ENCODE peak calls at places on chromosomes 5 and 9, in five cellular contexts. L, Q, V, B and A are unnamed samples.

GRCh38 chr9:101999441-101999840 is 261.0 kb upstream of the GRIN3A start:
- DNase-seq in L (no peak), Q (peak; percentile 3), V (no peak), B (no peak), A (no peak)

GRCh38 chr5:104355350-104355749 is 792.8 kb upstream of the NUDT12 start:
- DNase-seq in V (no peak), B (no peak), Q (peak; percentile 24), L (no peak), A (no peak)

GRCh38 chr9:124045076-124045829 is 33.7 kb downstream of the LHX2 start:
- DNase-seq in V (no peak), Q (peak; percentile 62), B (no peak), L (no peak), A (no peak)

GRCh38 chr5:122844136-122844915 is 1.1 kb upstream of the SNX24 start:
- DNase-seq in Q (peak; percentile 6), B (no peak), L (no peak), V (no peak), A (no peak)

GRCh38 chr5:154298060-154298459 is 107.5 kb downstream of the GALNT10 start:
- DNase-seq in Q (no peak), L (no peak), V (no peak), B (no peak), A (no peak)

GRCh38 chr5:64339776-64340175 is 166.0 kb upstream of the RGS7BP start:
- DNase-seq in V (no peak), Q (no peak), B (no peak), L (no peak), A (no peak)

GRCh38 chr9:34037626-34038025 is 11.1 kb downstream of the UBAP2 start:
- DNase-seq in L (no peak), B (no peak), Q (no peak), V (no peak), A (no peak)

GRCh38 chr5:142151436-142152382 is 43.1 kb downstream of the NDFIP1 start:
- DNase-seq in V (peak; percentile 41), Q (peak; percentile 66), L (peak; percentile 37), B (no peak), A (peak; percentile 61)

GRCh38 chr9:95017661-95018060 is 291.2 kb downstream of the AOPEP start:
- DNase-seq in B (no peak), Q (no peak), V (no peak), L (no peak), A (no peak)

GRCh38 chr9:91758491-91758981 is 191.5 kb downstream of the ROR2 start:
- DNase-seq in L (peak; percentile 57), V (no peak), B (no peak), Q (peak; percentile 80), A (no peak)

GRCh38 chr9:137453643-137454081 is 5.5 kb downstream of the NSMF start:
- DNase-seq in L (peak; percentile 43), V (no peak), Q (peak; percentile 97), B (no peak), A (no peak)

GRCh38 chr9:94656190-94656589 is 16.9 kb upstream of the FBP1 start:
- DNase-seq in V (no peak), B (no peak), L (no peak), Q (peak; percentile 72), A (no peak)

GRCh38 chr5:65803699-65804426 is 81.9 kb downstream of the NLN start:
- DNase-seq in Q (no peak), L (no peak), V (no peak), B (no peak), A (no peak)

GRCh38 chr5:69492391-69493234 is at the start of gene OCLN:
- DNase-seq in Q (peak; percentile 94), L (peak; percentile 87), B (no peak), V (no peak), A (no peak)

GRCh38 chr5:66945389-66946349 is 250.9 kb downstream of the CD180 start:
- DNase-seq in V (no peak), Q (no peak), L (no peak), B (no peak), A (no peak)

GRCh38 chr5:19928556-19929421 is 59.2 kb downstream of the CDH18 start:
- DNase-seq in V (peak; percentile 29), B (no peak), L (peak; percentile 3), Q (no peak), A (peak; percentile 44)

GRCh38 chr5:149452007-149452664 is 73.0 kb upstream of the IL17B start:
- DNase-seq in B (no peak), Q (peak; percentile 57), V (no peak), L (no peak), A (peak; percentile 59)

GRCh38 chr5:171571663-171572062 is 152.2 kb downstream of the FGF18 start:
- DNase-seq in V (no peak), L (no peak), B (no peak), Q (no peak), A (peak; percentile 60)

GRCh38 chr5:115626444-115626823 is 598 bp upstream of the TMED7 start:
- DNase-seq in V (no peak), L (no peak), B (no peak), Q (no peak), A (no peak)

GRCh38 chr5:95087819-95088317 is 197.0 kb downstream of the MCTP1 start:
- DNase-seq in B (no peak), L (no peak), V (no peak), Q (no peak), A (no peak)

GRCh38 chr9:126326228-126327015 is at the start of gene MVB12B:
- DNase-seq in L (peak; percentile 58), Q (peak; percentile 86), V (no peak), B (peak; percentile 72), A (no peak)

GRCh38 chr9:1890806-1891205 is 124.3 kb upstream of the SMARCA2 start:
- DNase-seq in L (no peak), V (no peak), Q (no peak), B (no peak), A (no peak)

GRCh38 chr9:115115117-115115880 is 2.7 kb downstream of the TNC start:
- DNase-seq in Q (no peak), B (no peak), L (no peak), V (no peak), A (peak; percentile 24)

GRCh38 chr5:59042201-59042600 is 459.3 kb downstream of the RAB3C start:
- DNase-seq in Q (no peak), L (no peak), B (no peak), V (no peak), A (no peak)

GRCh38 chr9:37976714-37977477 is 73.0 kb upstream of the SLC25A51 start:
- DNase-seq in V (peak; percentile 85), B (no peak), L (no peak), Q (no peak), A (no peak)

GRCh38 chr5:96096724-96097123 is 135.1 kb upstream of the ELL2 start:
- DNase-seq in L (no peak), B (no peak), V (no peak), Q (no peak), A (no peak)

GRCh38 chr9:70588381-70588780 is 173.9 kb upstream of the KLF9 start:
- DNase-seq in B (no peak), L (no peak), Q (no peak), V (no peak), A (no peak)

GRCh38 chr9:88950341-88951141 is 40.7 kb upstream of the S1PR3 start:
- DNase-seq in B (no peak), L (peak; percentile 28), V (no peak), Q (peak; percentile 22), A (no peak)

GRCh38 chr9:137724114-137724445 is 105.3 kb downstream of the EHMT1 start:
- DNase-seq in L (no peak), B (no peak), V (no peak), Q (peak; percentile 59), A (no peak)

GRCh38 chr5:14131855-14132503 is 11.2 kb upstream of the TRIO start:
- DNase-seq in L (no peak), Q (no peak), B (no peak), V (no peak), A (no peak)

DNA sequence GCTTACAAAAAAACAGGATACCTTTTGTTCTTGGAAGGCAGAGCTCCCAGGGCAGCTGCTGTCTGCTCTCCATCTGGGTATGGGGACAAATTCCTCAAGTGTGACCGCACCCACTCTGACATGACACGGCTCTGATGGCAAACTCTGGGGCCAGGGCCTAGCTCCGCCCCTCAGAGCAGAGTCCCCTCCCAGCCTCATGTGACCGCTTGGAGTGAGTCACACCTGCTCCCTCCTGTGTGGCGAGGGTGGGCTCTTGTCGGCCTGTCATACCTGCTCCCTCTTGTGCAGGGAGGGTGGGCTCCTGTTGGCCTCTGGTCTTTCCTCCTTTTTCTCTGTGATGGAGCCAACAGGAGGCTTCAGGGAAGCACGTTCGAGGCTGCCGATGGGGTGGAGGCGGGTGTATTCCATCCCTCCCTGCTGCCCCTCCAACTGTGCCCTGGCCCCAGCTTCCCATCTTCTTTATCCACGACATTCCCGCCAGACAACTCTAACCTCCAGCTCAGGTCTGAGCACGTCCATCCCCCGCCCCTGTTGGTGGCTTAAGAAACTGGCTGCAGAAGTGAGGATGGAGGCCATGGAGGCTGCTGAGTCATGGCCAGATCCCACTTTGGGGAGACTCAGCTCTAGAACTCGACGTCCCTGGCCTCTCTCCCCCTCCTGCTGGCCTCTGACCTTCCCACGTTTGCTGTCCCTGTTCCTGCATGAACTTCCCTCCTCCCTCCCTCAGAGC is 65.3 kb downstream of the OLFM1 start:
- DNase-seq in B (no peak), L (peak; percentile 39), V (no peak), Q (peak; percentile 46), A (no peak)
- H3K4me3 ChIP-seq in B (no peak overlapping the region), L (no peak overlapping the region), V (no peak overlapping the region), Q (no peak overlapping the region), A (no peak overlapping the region)

GRCh38 chr5:175803254-175803653 is 68.1 kb upstream of the CPLX2 start:
- DNase-seq in Q (no peak), V (no peak), B (no peak), L (no peak), A (no peak)

GRCh38 chr5:175798626-175799025 is 72.8 kb upstream of the CPLX2 start:
- DNase-seq in B (no peak), V (no peak), Q (no peak), L (no peak), A (no peak)

GRCh38 chr5:175802361-175802760 is 69.0 kb upstream of the CPLX2 start:
- DNase-seq in Q (no peak), V (no peak), B (no peak), L (no peak), A (no peak)

GRCh38 chr5:175797521-175798038 is 73.8 kb upstream of the CPLX2 start:
- DNase-seq in L (no peak), Q (peak; percentile 67), V (no peak), B (no peak), A (no peak)

GRCh38 chr5:175800656-175801081 is 70.7 kb upstream of the CPLX2 start:
- DNase-seq in B (no peak), Q (no peak), L (no peak), V (no peak), A (no peak)
- TF ChIP-seq CTCF in B (no peak), Q (no peak), L (no peak), V (no peak), A (no peak)

GRCh38 chr5:87079219-87079618 is 188.5 kb upstream of the RASA1 start:
- DNase-seq in B (no peak), L (no peak), V (no peak), Q (no peak), A (no peak)

GRCh38 chr5:87076931-87077330 is 190.8 kb upstream of the RASA1 start:
- DNase-seq in L (no peak), Q (no peak), B (no peak), V (no peak), A (no peak)

GRCh38 chr5:87076411-87076810 is 191.3 kb upstream of the RASA1 start:
- DNase-seq in V (no peak), Q (no peak), B (no peak), L (no peak), A (no peak)

GRCh38 chr5:87081511-87082372 is 185.9 kb upstream of the RASA1 start:
- DNase-seq in B (no peak), Q (no peak), L (no peak), V (no peak), A (no peak)
- H3K4me3 ChIP-seq in B (peak overlapping the region; percentile 1), Q (no peak overlapping the region), L (no peak overlapping the region), V (no peak overlapping the region), A (no peak overlapping the region)

GRCh38 chr5:27900761-27901160 is 862.4 kb upstream of the CDH9 start:
- DNase-seq in B (no peak), Q (no peak), V (no peak), L (no peak), A (no peak)
- TF ChIP-seq CTCF in B (no peak), Q (no peak), V (no peak), L (no peak), A (no peak)